ENCODE peak calls at places on chromosomes 16 and 17, in six cellular contexts. T is activated T-cell treated with anti-CD3 and anti-CD28 coated beads, Interleukin-2, amount 50 U/mL, for 72 hours; W is cardiac muscle cell; F is WTC11; P is transverse colon; A is activated T-helper 1 cell treated with Interleukin-2 at 50 U/mL for 16 hours. G is an unnamed sample.

GRCh38 chr17:62627904-62628603 is 584 bp downstream of the MRC2 start:
- DNase-seq in T (peak; percentile 45), W (peak; percentile 85), F (no peak), P (peak; percentile 28), A (no peak), G (peak; percentile 23)

GRCh38 chr16:82633964-82634600 is 7.3 kb downstream of the CDH13 start:
- DNase-seq in T (no peak), W (peak; percentile 64), F (no peak), P (peak; percentile 28), A (no peak), G (no peak)

GRCh38 chr17:66627985-66628384 is 206.9 kb upstream of the CACNG5 start:
- DNase-seq in T (no peak), W (peak; percentile 14), F (no peak), P (no peak), A (no peak), G (no peak)

GRCh38 chr16:53886482-53887378 is 182.8 kb downstream of the FTO start:
- DNase-seq in T (no peak), W (no peak), F (no peak), P (no peak), A (no peak), G (no peak)

GRCh38 chr17:49290690-49291326 is 60.2 kb upstream of the PHOSPHO1 start:
- DNase-seq in T (no peak), W (peak; percentile 60), F (no peak), P (no peak), A (no peak), G (peak; percentile 17)

GRCh38 chr16:83768976-83769375 is 38.8 kb upstream of the HSBP1 start:
- DNase-seq in T (no peak), W (peak; percentile 2), F (no peak), P (no peak), A (no peak), G (no peak)

GRCh38 chr17:75521951-75522727 is 3.4 kb upstream of the LLGL2 start:
- DNase-seq in T (no peak), W (no peak), F (no peak), P (no peak), A (no peak), G (no peak)

GRCh38 chr17:50375858-50376538 is 3.0 kb downstream of the EME1 start:
- DNase-seq in T (no peak), W (no peak), F (no peak), P (no peak), A (no peak), G (peak; percentile 28)

GRCh38 chr16:81921873-81922584 is 89.2 kb downstream of the SDR42E1 start:
- DNase-seq in T (no peak), W (no peak), F (no peak), P (no peak), A (no peak), G (no peak)

GRCh38 chr17:3535253-3535995 is 22.2 kb downstream of the TRPV3 start:
- DNase-seq in T (peak; percentile 77), W (peak; percentile 91), F (peak; percentile 81), P (peak; percentile 57), A (peak; percentile 8), G (peak; percentile 43)

GRCh38 chr17:41026668-41027471 is at the start of gene KRTAP1-5:
- DNase-seq in T (no peak), W (peak; percentile 21), F (no peak), P (no peak), A (no peak), G (no peak)

GRCh38 chr16:49150341-49150740 is 131.3 kb downstream of the CBLN1 start:
- DNase-seq in T (no peak), W (no peak), F (no peak), P (no peak), A (no peak), G (no peak)

GRCh38 chr17:49438439-49438861 is 23.8 kb upstream of the PHB1 start:
- DNase-seq in T (no peak), W (no peak), F (no peak), P (no peak), A (no peak), G (no peak)

GRCh38 chr17:35460354-35460851 is 11.8 kb upstream of the SLFN13 start:
- DNase-seq in T (peak; percentile 54), W (no peak), F (peak; percentile 87), P (peak; percentile 87), A (peak; percentile 58), G (peak; percentile 86)

GRCh38 chr16:21268236-21268635 is 9.9 kb downstream of the CRYM start:
- DNase-seq in T (no peak), W (no peak), F (no peak), P (no peak), A (no peak), G (no peak)